ENCODE peak calls at places on chromosomes 2 and 18, in six cellular contexts. One of them, this sample, is unnamed.
A peak's percentile ranks its signal among the peaks of the same experiment; 100 is the strongest.

GRCh38 chr18:5073026-5073944 is 123.8 kb downstream of the AKAIN1 start:
- DNase-seq in GM23338: peak; percentile 81
- DNase-seq in fibroblast of lung: peak; percentile 20
- DNase-seq in heart right ventricle: peak; percentile 6
- DNase-seq in GM13977: peak; percentile 36
- DNase-seq in activated CD8-positive, alpha-beta T cell treated with anti-CD3 and anti-CD28 coated beads, Interleukin-2, amount 10 ng/mL, durations not matched to agents 7 days and 5 days: peak; percentile 43
- DNase-seq in this sample: peak; percentile 36

GRCh38 chr2:82143343-82143742 is 1838.8 kb upstream of the LRRTM1 start:
- DNase-seq in GM23338: no peak
- DNase-seq in fibroblast of lung: no peak
- DNase-seq in heart right ventricle: no peak
- DNase-seq in GM13977: no peak
- DNase-seq in activated CD8-positive, alpha-beta T cell treated with anti-CD3 and anti-CD28 coated beads, Interleukin-2, amount 10 ng/mL, durations not matched to agents 7 days and 5 days: no peak
- DNase-seq in this sample: no peak

GRCh38 chr18:12283256-12283655 is 24.8 kb upstream of the TUBB6 start:
- DNase-seq in GM23338: peak; percentile 75
- DNase-seq in fibroblast of lung: peak; percentile 34
- DNase-seq in heart right ventricle: no peak
- DNase-seq in GM13977: no peak
- DNase-seq in activated CD8-positive, alpha-beta T cell treated with anti-CD3 and anti-CD28 coated beads, Interleukin-2, amount 10 ng/mL, durations not matched to agents 7 days and 5 days: no peak
- DNase-seq in this sample: no peak

GRCh38 chr2:231910771-231911170 is 15.4 kb downstream of the NPPC start:
- DNase-seq in GM23338: no peak
- DNase-seq in fibroblast of lung: no peak
- DNase-seq in heart right ventricle: no peak
- DNase-seq in GM13977: no peak
- DNase-seq in activated CD8-positive, alpha-beta T cell treated with anti-CD3 and anti-CD28 coated beads, Interleukin-2, amount 10 ng/mL, durations not matched to agents 7 days and 5 days: no peak
- DNase-seq in this sample: no peak

GRCh38 chr2:65722028-65722427 is 289.6 kb upstream of the SPRED2 start:
- DNase-seq in GM23338: peak; percentile 66
- DNase-seq in fibroblast of lung: peak; percentile 51
- DNase-seq in heart right ventricle: peak; percentile 20
- DNase-seq in GM13977: no peak
- DNase-seq in activated CD8-positive, alpha-beta T cell treated with anti-CD3 and anti-CD28 coated beads, Interleukin-2, amount 10 ng/mL, durations not matched to agents 7 days and 5 days: no peak
- DNase-seq in this sample: peak; percentile 59

GRCh38 chr2:9813312-9814128 is 29.8 kb upstream of the TAF1B start:
- DNase-seq in GM23338: peak; percentile 92
- DNase-seq in fibroblast of lung: peak; percentile 63
- DNase-seq in heart right ventricle: peak; percentile 61
- DNase-seq in GM13977: peak; percentile 88
- DNase-seq in activated CD8-positive, alpha-beta T cell treated with anti-CD3 and anti-CD28 coated beads, Interleukin-2, amount 10 ng/mL, durations not matched to agents 7 days and 5 days: peak; percentile 77
- DNase-seq in this sample: peak; percentile 94

GRCh38 chr2:72983500-72984039 is 66.3 kb downstream of the EMX1 start:
- DNase-seq in GM23338: no peak
- DNase-seq in fibroblast of lung: no peak
- DNase-seq in heart right ventricle: no peak
- DNase-seq in GM13977: no peak
- DNase-seq in activated CD8-positive, alpha-beta T cell treated with anti-CD3 and anti-CD28 coated beads, Interleukin-2, amount 10 ng/mL, durations not matched to agents 7 days and 5 days: no peak
- DNase-seq in this sample: no peak

GRCh38 chr2:166609183-166609959 is 115.3 kb upstream of the SCN7A start:
- DNase-seq in GM23338: peak; percentile 80
- DNase-seq in fibroblast of lung: no peak
- DNase-seq in heart right ventricle: no peak
- DNase-seq in GM13977: no peak
- DNase-seq in activated CD8-positive, alpha-beta T cell treated with anti-CD3 and anti-CD28 coated beads, Interleukin-2, amount 10 ng/mL, durations not matched to agents 7 days and 5 days: no peak
- DNase-seq in this sample: no peak

GRCh38 chr18:79354350-79354749 is 41.4 kb upstream of the NFATC1 start:
- DNase-seq in GM23338: no peak
- DNase-seq in fibroblast of lung: peak; percentile 18
- DNase-seq in heart right ventricle: no peak
- DNase-seq in GM13977: no peak
- DNase-seq in activated CD8-positive, alpha-beta T cell treated with anti-CD3 and anti-CD28 coated beads, Interleukin-2, amount 10 ng/mL, durations not matched to agents 7 days and 5 days: no peak
- DNase-seq in this sample: no peak

GRCh38 chr2:78817430-78817829 is 208.1 kb upstream of the REG3G start:
- DNase-seq in GM23338: no peak
- DNase-seq in fibroblast of lung: no peak
- DNase-seq in heart right ventricle: no peak
- DNase-seq in GM13977: no peak
- DNase-seq in activated CD8-positive, alpha-beta T cell treated with anti-CD3 and anti-CD28 coated beads, Interleukin-2, amount 10 ng/mL, durations not matched to agents 7 days and 5 days: no peak
- DNase-seq in this sample: no peak

GRCh38 chr2:241195506-241196130 is 7.1 kb downstream of the ANO7 start:
- DNase-seq in GM23338: no peak
- DNase-seq in fibroblast of lung: no peak
- DNase-seq in heart right ventricle: no peak
- DNase-seq in GM13977: no peak
- DNase-seq in activated CD8-positive, alpha-beta T cell treated with anti-CD3 and anti-CD28 coated beads, Interleukin-2, amount 10 ng/mL, durations not matched to agents 7 days and 5 days: no peak
- DNase-seq in this sample: peak; percentile 6

GRCh38 chr2:82478641-82479040 is 1980.4 kb downstream of the SUCLG1 start:
- DNase-seq in GM23338: no peak
- DNase-seq in fibroblast of lung: no peak
- DNase-seq in heart right ventricle: no peak
- DNase-seq in GM13977: no peak
- DNase-seq in activated CD8-positive, alpha-beta T cell treated with anti-CD3 and anti-CD28 coated beads, Interleukin-2, amount 10 ng/mL, durations not matched to agents 7 days and 5 days: no peak
- DNase-seq in this sample: no peak

GRCh38 chr2:136381722-136382633 is 264.0 kb upstream of the CXCR4 start:
- DNase-seq in GM23338: no peak
- DNase-seq in fibroblast of lung: no peak
- DNase-seq in heart right ventricle: no peak
- DNase-seq in GM13977: peak; percentile 49
- DNase-seq in activated CD8-positive, alpha-beta T cell treated with anti-CD3 and anti-CD28 coated beads, Interleukin-2, amount 10 ng/mL, durations not matched to agents 7 days and 5 days: peak; percentile 80
- DNase-seq in this sample: no peak

GRCh38 chr2:25905126-25905525 is 26.8 kb upstream of the ASXL2 start:
- DNase-seq in GM23338: no peak
- DNase-seq in fibroblast of lung: no peak
- DNase-seq in heart right ventricle: no peak
- DNase-seq in GM13977: no peak
- DNase-seq in activated CD8-positive, alpha-beta T cell treated with anti-CD3 and anti-CD28 coated beads, Interleukin-2, amount 10 ng/mL, durations not matched to agents 7 days and 5 days: no peak
- DNase-seq in this sample: no peak

GRCh38 chr2:121475811-121476571 is 54.7 kb upstream of the RNU4ATAC start:
- DNase-seq in GM23338: no peak
- DNase-seq in fibroblast of lung: no peak
- DNase-seq in heart right ventricle: no peak
- DNase-seq in GM13977: no peak
- DNase-seq in activated CD8-positive, alpha-beta T cell treated with anti-CD3 and anti-CD28 coated beads, Interleukin-2, amount 10 ng/mL, durations not matched to agents 7 days and 5 days: no peak
- DNase-seq in this sample: no peak

GRCh38 chr2:162226836-162227235 is 16.4 kb downstream of the FAP start:
- DNase-seq in GM23338: no peak
- DNase-seq in fibroblast of lung: peak; percentile 31
- DNase-seq in heart right ventricle: no peak
- DNase-seq in GM13977: no peak
- DNase-seq in activated CD8-positive, alpha-beta T cell treated with anti-CD3 and anti-CD28 coated beads, Interleukin-2, amount 10 ng/mL, durations not matched to agents 7 days and 5 days: no peak
- DNase-seq in this sample: no peak

GRCh38 chr2:237968048-237968862 is 1.4 kb downstream of the UBE2F start:
- DNase-seq in GM23338: peak; percentile 41
- DNase-seq in fibroblast of lung: peak; percentile 80
- DNase-seq in heart right ventricle: peak; percentile 38
- DNase-seq in GM13977: peak; percentile 86
- DNase-seq in activated CD8-positive, alpha-beta T cell treated with anti-CD3 and anti-CD28 coated beads, Interleukin-2, amount 10 ng/mL, durations not matched to agents 7 days and 5 days: peak; percentile 78
- DNase-seq in this sample: no peak

GRCh38 chr2:76387294-76387693 is 676.6 kb upstream of the GCFC2 start:
- DNase-seq in GM23338: no peak
- DNase-seq in fibroblast of lung: no peak
- DNase-seq in heart right ventricle: no peak
- DNase-seq in GM13977: no peak
- DNase-seq in activated CD8-positive, alpha-beta T cell treated with anti-CD3 and anti-CD28 coated beads, Interleukin-2, amount 10 ng/mL, durations not matched to agents 7 days and 5 days: no peak
- DNase-seq in this sample: no peak

This sample was measured in WERI-Rb-1.